ENCODE peak calls at places on chromosome 13, in four cellular contexts. Z is activated CD4-positive, alpha-beta T cell treated with anti-CD3 and anti-CD28 coated beads for 4 hours; N is AG09319; F is lung microvascular endothelial cell. R is an unnamed sample.

GRCh38 chr13:110904748-110905147 is 10.1 kb downstream of the ANKRD10 start:
- DNase-seq in Z (no peak), N (no peak), F (no peak), R (no peak)

GRCh38 chr13:77019756-77020155 is 7.2 kb downstream of the FBXL3 start:
- DNase-seq in Z (no peak), F (no peak), N (no peak), R (no peak)

GRCh38 chr13:91922969-91923592 is 524.7 kb downstream of the GPC5 start:
- DNase-seq in Z (no peak), F (no peak), N (no peak), R (no peak)

GRCh38 chr13:102667911-102668310 is 26.9 kb downstream of the METTL21C start:
- DNase-seq in Z (no peak), N (no peak), F (no peak), R (no peak)

GRCh38 chr13:96090240-96091101 is 564 bp downstream of the HS6ST3 start:
- DNase-seq in N (no peak), F (peak; percentile 20), Z (no peak), R (peak; percentile 6)

GRCh38 chr13:95298971-95299627 is 2.2 kb downstream of the ABCC4 start:
- DNase-seq in N (no peak), F (peak; percentile 65), Z (no peak), R (no peak)

GRCh38 chr13:21304256-21304655 is 127.8 kb downstream of the MRPL57 start:
- DNase-seq in Z (no peak), N (no peak), F (no peak), R (no peak)

GRCh38 chr13:98990701-98991100 is 12.8 kb upstream of the DOCK9 start:
- DNase-seq in F (no peak), Z (no peak), N (no peak), R (no peak)

GRCh38 chr13:90293793-90294361 is 1053.6 kb upstream of the MIR17HG start:
- DNase-seq in F (no peak), N (no peak), Z (no peak), R (no peak)

GRCh38 chr13:111893607-111894443 is 173.1 kb upstream of the SOX1 start:
- DNase-seq in Z (no peak), N (no peak), F (no peak), R (no peak)

GRCh38 chr13:97179501-97179900 is 42.6 kb upstream of the MBNL2 start:
- DNase-seq in N (no peak), F (no peak), Z (no peak), R (no peak)

GRCh38 chr13:46168341-46168740 is 13.6 kb downstream of the LCP1 start:
- DNase-seq in F (no peak), Z (peak; percentile 53), N (no peak), R (no peak)

GRCh38 chr13:80040219-80040976 is 300.5 kb downstream of the SPRY2 start:
- DNase-seq in F (peak; percentile 97), Z (no peak), N (peak; percentile 88), R (peak; percentile 91)

GRCh38 chr13:105608132-105608531 is 927.3 kb downstream of the EFNB2 start:
- DNase-seq in Z (no peak), N (no peak), F (no peak), R (no peak)

GRCh38 chr13:63190219-63190618 is 1774.6 kb upstream of the PCDH20 start:
- DNase-seq in Z (no peak), N (no peak), F (no peak), R (no peak)

GRCh38 chr13:87356314-87356713 is 314.9 kb upstream of the SLITRK5 start:
- DNase-seq in Z (no peak), F (no peak), N (no peak), R (no peak)

GRCh38 chr13:49499889-49500660 is 4.3 kb downstream of the PHF11 start:
- DNase-seq in F (peak; percentile 72), Z (no peak), N (peak; percentile 41), R (no peak)

GRCh38 chr13:92823059-92823458 is 403.5 kb upstream of the GPC6 start:
- DNase-seq in Z (no peak), N (no peak), F (no peak), R (no peak)

GRCh38 chr13:27927444-27928352 is 7.9 kb downstream of the PDX1 start:
- DNase-seq in Z (no peak), N (no peak), F (no peak), R (no peak)

GRCh38 chr13:109131698-109132257 is 502.4 kb downstream of the MYO16 start:
- DNase-seq in F (no peak), N (no peak), Z (no peak), R (no peak)

GRCh38 chr13:87089391-87089790 is 581.8 kb upstream of the SLITRK5 start:
- DNase-seq in Z (no peak), N (peak; percentile 25), F (no peak), R (no peak)

GRCh38 chr13:58908019-58908679 is 1255.6 kb downstream of the DIAPH3 start:
- DNase-seq in N (no peak), Z (no peak), F (no peak), R (no peak)

GRCh38 chr13:100636441-100636840 is 38.2 kb downstream of the TMTC4 start:
- DNase-seq in N (no peak), Z (no peak), F (no peak), R (no peak)

GRCh38 chr13:22801402-22802003 is 379.3 kb upstream of the SGCG start:
- DNase-seq in Z (no peak), N (no peak), F (no peak), R (peak; percentile 15)

GRCh38 chr13:54248306-54248705 is 1219.7 kb downstream of the OLFM4 start:
- DNase-seq in F (no peak), N (no peak), Z (no peak), R (no peak)

GRCh38 chr13:99057310-99057975 is 79.6 kb upstream of the DOCK9 start:
- DNase-seq in Z (no peak), F (no peak), N (no peak), R (no peak)

GRCh38 chr13:114071441-114071840 is 61.0 kb downstream of the RASA3 start:
- DNase-seq in N (no peak), Z (no peak), F (no peak), R (no peak)

GRCh38 chr13:60837806-60838205 is 440.8 kb downstream of the TDRD3 start:
- DNase-seq in F (no peak), Z (no peak), N (no peak), R (no peak)

GRCh38 chr13:25292301-25292700 is 5.0 kb upstream of the MTMR6 start:
- DNase-seq in N (no peak), Z (no peak), F (no peak), R (no peak)

GRCh38 chr13:98575009-98575866 is 1.7 kb downstream of the STK24 start:
- DNase-seq in F (peak; percentile 40), N (no peak), Z (no peak), R (peak; percentile 59)

GRCh38 chr13:21986602-21987001 is 315.7 kb downstream of the FGF9 start:
- DNase-seq in F (no peak), N (no peak), Z (no peak), R (no peak)

GRCh38 chr13:39284801-39285388 is 246.6 kb downstream of the NHLRC3 start:
- DNase-seq in Z (no peak), F (no peak), N (no peak), R (no peak)

GRCh38 chr13:79229761-79230160 is 176.3 kb downstream of the RBM26 start:
- DNase-seq in N (no peak), F (no peak), Z (no peak), R (no peak)

GRCh38 chr13:106083620-106084350 is 451.7 kb downstream of the EFNB2 start:
- DNase-seq in Z (no peak), N (no peak), F (peak; percentile 81), R (peak; percentile 86)

GRCh38 chr13:50518791-50519201 is 324.7 kb downstream of the DLEU7 start:
- DNase-seq in F (no peak), Z (no peak), N (no peak), R (no peak)

GRCh38 chr13:78420814-78421213 is 182.5 kb downstream of the POU4F1 start:
- DNase-seq in Z (no peak), F (no peak), N (no peak), R (no peak)

GRCh38 chr13:40568672-40569350 is 97.6 kb downstream of the FOXO1 start:
- DNase-seq in N (no peak), Z (no peak), F (peak; percentile 48), R (peak; percentile 75)

R was measured in endothelial cell of umbilical vein.